ENCODE peak calls at places on chromosomes 5 and 9, in ten cellular contexts. G, D, Z, Q, R, Y, M, V, T and K are unnamed samples.

GRCh38 chr5:149140197-149141002 is 893 bp upstream of the ABLIM3 start:
- DNase-seq in G (no peak), D (no peak), Z (no peak), Q (no peak), R (no peak), Y (no peak), M (no peak), V (no peak), T (no peak), K (no peak)

GRCh38 chr5:136212252-136212721 is 19.3 kb upstream of the SMIM32 start:
- DNase-seq in G (peak; percentile 44), D (peak; percentile 45), Z (peak; percentile 74), Q (peak; percentile 48), R (peak; percentile 58), Y (peak; percentile 53), M (peak; percentile 64), V (peak; percentile 18), T (peak; percentile 62), K (peak; percentile 76)

GRCh38 chr5:65815156-65815555 is 93.2 kb downstream of the NLN start:
- DNase-seq in G (peak; percentile 47), D (no peak), Z (no peak), Q (no peak), R (no peak), Y (no peak), M (no peak), V (no peak), T (no peak), K (no peak)

GRCh38 chr5:178404987-178405386 is 172.4 kb upstream of the PHYKPL start:
- DNase-seq in G (no peak), D (peak; percentile 9), Z (no peak), Q (no peak), R (no peak), Y (no peak), M (no peak), V (no peak), T (no peak), K (no peak)

GRCh38 chr5:172142709-172143215 is 45.3 kb downstream of the STK10 start:
- DNase-seq in G (no peak), D (no peak), Z (no peak), Q (no peak), R (no peak), Y (no peak), M (no peak), V (no peak), T (no peak), K (no peak)

GRCh38 chr5:149284501-149284900 is 12.8 kb downstream of the AFAP1L1 start:
- DNase-seq in G (peak; percentile 14), D (peak; percentile 82), Z (no peak), Q (no peak), R (no peak), Y (no peak), M (no peak), V (no peak), T (no peak), K (no peak)

GRCh38 chr5:129904102-129904666 is at the start of gene CHSY3:
- DNase-seq in G (peak; percentile 57), D (peak; percentile 79), Z (peak; percentile 85), Q (peak; percentile 83), R (peak; percentile 83), Y (peak; percentile 58), M (peak; percentile 86), V (no peak), T (peak; percentile 65), K (peak; percentile 47)

GRCh38 chr5:10703676-10704075 is 57.4 kb downstream of the DAP start:
- DNase-seq in G (no peak), D (no peak), Z (no peak), Q (no peak), R (peak; percentile 83), Y (no peak), M (no peak), V (no peak), T (no peak), K (no peak)

GRCh38 chr5:63245271-63245670 is 666.7 kb downstream of the LRRC70 start:
- DNase-seq in G (no peak), D (no peak), Z (no peak), Q (no peak), R (no peak), Y (no peak), M (no peak), V (no peak), T (no peak), K (no peak)

GRCh38 chr5:157004893-157005551 is 42.0 kb upstream of the TIMD4 start:
- DNase-seq in G (no peak), D (peak; percentile 72), Z (no peak), Q (no peak), R (no peak), Y (no peak), M (no peak), V (no peak), T (peak; percentile 59), K (peak; percentile 44)

DNA sequence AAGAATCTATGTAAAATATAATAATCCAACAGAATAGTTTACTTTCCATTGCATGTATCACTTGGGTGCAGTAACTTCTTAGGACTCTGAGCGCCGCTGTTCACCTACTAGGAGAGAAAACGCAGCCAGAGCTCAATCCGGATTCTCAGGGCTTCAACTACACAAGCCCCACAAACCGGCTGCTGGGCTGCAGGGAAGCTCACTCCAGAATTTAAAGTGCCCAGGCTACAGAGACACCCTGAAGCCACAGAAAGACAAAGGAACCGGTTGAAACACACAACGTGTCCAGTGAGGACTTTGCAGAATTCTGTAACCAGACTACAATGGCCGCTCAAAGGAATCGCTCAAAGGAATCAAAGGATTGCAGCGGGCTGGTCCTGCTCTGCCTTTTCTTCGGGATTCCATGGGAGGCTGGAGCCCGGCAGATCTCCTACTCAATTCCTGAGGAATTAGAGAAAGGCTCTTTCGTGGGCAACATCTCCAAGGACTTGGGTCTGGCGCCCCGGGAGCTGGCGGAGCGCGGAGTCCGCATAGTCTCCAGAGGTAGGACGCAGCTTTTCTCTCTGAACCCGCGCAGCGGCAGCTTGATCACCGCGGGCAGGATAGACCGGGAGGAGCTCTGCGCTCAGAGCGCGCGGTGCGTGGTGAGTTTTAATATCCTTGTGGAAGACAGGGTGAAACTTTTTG is at the start of gene PCDHGA10:
- DNase-seq in G (peak; percentile 82), D (peak; percentile 78), Z (peak; percentile 45), Q (peak; percentile 80), R (peak; percentile 40), Y (peak; percentile 37), M (no peak), V (peak; percentile 18), T (peak; percentile 86), K (peak; percentile 86)
- TF ChIP-seq CTCF in G (peak; percentile 85), D (peak; percentile 82), Z (peak; percentile 56), Q (peak; percentile 73), R (peak; percentile 16), Y (peak; percentile 76), M (peak; percentile 42), V (peak; percentile 82), T (peak; percentile 77), K (peak; percentile 80)

GRCh38 chr5:128815201-128815600 is 150.1 kb upstream of the SLC27A6 start:
- DNase-seq in G (no peak), D (no peak), Z (peak; percentile 18), Q (no peak), R (no peak), Y (no peak), M (no peak), V (no peak), T (no peak), K (no peak)
- TF ChIP-seq CTCF in G (no peak), D (no peak), Z (no peak), Q (no peak), R (no peak), Y (no peak), M (no peak), V (no peak), T (no peak), K (no peak)

GRCh38 chr9:121840838-121841760 is 189.7 kb downstream of the DAB2IP start:
- DNase-seq in G (peak; percentile 54), D (no peak), Z (no peak), Q (no peak), R (no peak), Y (no peak), M (no peak), V (no peak), T (peak; percentile 37), K (no peak)

GRCh38 chr9:121837113-121838010 is 185.9 kb downstream of the DAB2IP start:
- DNase-seq in G (no peak), D (no peak), Z (no peak), Q (no peak), R (no peak), Y (no peak), M (no peak), V (no peak), T (no peak), K (no peak)

GRCh38 chr9:121839726-121840500 is 188.5 kb downstream of the DAB2IP start:
- DNase-seq in G (no peak), D (no peak), Z (no peak), Q (no peak), R (no peak), Y (no peak), M (no peak), V (no peak), T (peak; percentile 77), K (peak; percentile 70)

GRCh38 chr9:121836382-121836885 is 185.0 kb downstream of the DAB2IP start:
- DNase-seq in G (no peak), D (no peak), Z (no peak), Q (no peak), R (no peak), Y (no peak), M (no peak), V (no peak), T (no peak), K (no peak)

DNA sequence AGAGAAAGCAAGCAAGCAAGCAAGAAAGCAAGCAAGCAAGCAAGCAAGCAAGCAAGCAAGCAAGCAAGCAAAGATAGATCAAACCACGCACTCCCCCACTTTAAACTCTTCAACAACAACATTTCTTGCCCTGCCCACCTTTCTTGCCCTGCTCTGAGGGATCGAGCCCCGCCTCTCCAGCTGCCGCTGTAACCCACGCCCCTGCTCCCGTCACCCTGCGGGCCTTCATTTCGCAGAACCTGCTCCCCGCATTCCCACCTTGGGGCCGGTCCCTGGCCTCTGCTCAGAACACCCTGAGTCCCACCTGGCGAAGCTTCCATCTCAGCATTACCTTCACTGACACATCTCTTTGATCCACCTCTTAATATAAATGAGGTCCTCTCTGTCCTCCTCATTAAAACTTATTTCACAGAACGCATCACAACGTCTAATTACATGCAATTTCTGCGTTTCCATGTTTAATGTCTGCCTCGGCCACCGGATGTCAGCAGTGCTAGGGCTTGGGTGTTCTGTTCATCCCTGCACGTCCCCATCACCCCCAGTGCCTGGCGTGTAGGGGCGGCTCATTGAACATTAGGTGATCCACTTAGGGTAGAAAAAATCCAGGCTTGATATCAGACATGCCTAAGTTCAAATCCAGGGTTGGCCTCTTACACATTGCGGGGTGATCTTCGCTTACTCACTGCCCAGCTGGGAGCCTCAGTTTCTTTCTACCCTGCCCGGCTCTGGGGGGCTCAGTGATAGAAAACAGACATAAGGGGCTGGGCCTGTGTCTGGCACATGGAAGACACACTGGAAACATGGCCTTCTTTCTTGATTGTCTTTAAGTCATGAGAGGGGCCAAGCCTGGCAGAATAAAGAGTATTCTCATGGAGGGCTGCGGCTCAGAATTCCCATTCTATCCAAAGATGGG is 187.6 kb downstream of the DAB2IP start:
- DNase-seq in G (no peak), D (no peak), Z (no peak), Q (no peak), R (no peak), Y (no peak), M (no peak), V (no peak), T (no peak), K (no peak)
- TF ChIP-seq CTCF in G (peak; percentile 3), D (no peak), Z (no peak), Q (no peak), R (no peak), Y (no peak), M (no peak), V (no peak), T (no peak), K (no peak)

DNA sequence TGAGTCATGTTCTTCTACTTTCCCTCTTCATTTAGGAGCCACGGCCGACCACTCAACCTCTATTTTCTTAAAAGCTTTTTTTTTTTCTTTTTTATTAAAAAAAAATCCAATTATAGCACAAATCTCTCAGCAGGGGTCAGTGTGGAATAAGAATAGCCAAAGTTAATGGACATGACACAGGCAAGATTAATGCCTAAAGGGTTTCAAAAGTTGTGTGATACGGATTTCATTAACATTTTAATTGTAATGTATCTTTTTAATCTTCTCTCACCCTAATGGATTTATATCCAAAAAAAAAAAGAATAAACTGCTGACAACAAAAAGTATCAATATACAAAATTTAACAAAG is 5.4 kb downstream of the NACC2 start:
- DNase-seq in G (peak; percentile 68), D (peak; percentile 45), Z (no peak), Q (no peak), R (no peak), Y (no peak), M (no peak), V (no peak), T (peak; percentile 33), K (no peak)
- TF ChIP-seq CTCF in G (no peak), D (peak; percentile 54), Z (peak; percentile 20), Q (peak; percentile 35), R (peak; percentile 27), Y (peak; percentile 67), M (no peak), V (peak; percentile 65), T (peak; percentile 24), K (peak; percentile 37)